ENCODE peak calls at places on chromosome 21, in seven cellular contexts. O is head of caudate nucleus; Y is WTC11; Z is astrocyte of the spinal cord; T is RPMI7951; W is activated T-cell treated with anti-CD3 and anti-CD28 coated beads, Interleukin-2, amount 50 U/mL, for 48 hours; H is left ventricle myocardium superior. I is an unnamed sample.

GRCh38 chr21:42143111-42143510 is 72.0 kb downstream of the UMODL1 start:
- DNase-seq in O (no peak), Y (no peak), Z (no peak), T (no peak), W (no peak), H (no peak), I (no peak)

GRCh38 chr21:36030581-36031189 is 29.6 kb downstream of the SETD4 start:
- DNase-seq in O (no peak), Y (no peak), Z (no peak), T (peak; percentile 17), W (no peak), H (no peak), I (no peak)

GRCh38 chr21:45524756-45525152 is 17.5 kb downstream of the SLC19A1 start:
- DNase-seq in O (no peak), Y (peak; percentile 1), Z (no peak), T (no peak), W (no peak), H (peak; percentile 16), I (no peak)

GRCh38 chr21:32520885-32521735 is 64.2 kb downstream of the TCP10L start:
- DNase-seq in O (peak; percentile 41), Y (no peak), Z (peak; percentile 91), T (peak; percentile 94), W (no peak), H (peak; percentile 94), I (no peak)

GRCh38 chr21:22791986-22792560 is 1793.9 kb downstream of the NCAM2 start:
- DNase-seq in O (no peak), Y (no peak), Z (peak; percentile 64), T (peak; percentile 37), W (no peak), H (no peak), I (no peak)

GRCh38 chr21:27759091-27759659 is 792.3 kb upstream of the ADAMTS5 start:
- DNase-seq in O (peak; percentile 58), Y (peak; percentile 68), Z (no peak), T (peak; percentile 6), W (no peak), H (peak; percentile 42), I (no peak)

GRCh38 chr21:37365657-37366487 is 701 bp upstream of the DYRK1A start:
- DNase-seq in O (peak; percentile 50), Y (peak; percentile 76), Z (peak; percentile 69), T (peak; percentile 62), W (peak; percentile 74), H (peak; percentile 87), I (no peak)

GRCh38 chr21:45404726-45405270 is at the start of gene COL18A1:
- DNase-seq in O (no peak), Y (peak; percentile 77), Z (peak; percentile 33), T (peak; percentile 42), W (peak; percentile 45), H (peak; percentile 85), I (no peak)

GRCh38 chr21:36035381-36035791 is 24.9 kb downstream of the SETD4 start:
- DNase-seq in O (no peak), Y (peak; percentile 29), Z (no peak), T (no peak), W (no peak), H (peak; percentile 47), I (no peak)